ENCODE peak calls at places on chromosomes 5 and 9, in four cellular contexts. N is neural crest cell, D is AG10803, X is GM23338. R is an unnamed sample.

GRCh38 chr9:109088221-109088620 is 31.5 kb downstream of the TMEM245 start:
- DNase-seq in N (no peak), D (no peak), X (no peak), R (no peak)

GRCh38 chr9:89984214-89984613 is 379.4 kb downstream of the GADD45G start:
- DNase-seq in N (no peak), D (no peak), X (no peak), R (no peak)

GRCh38 chr5:107968465-107968864 is 297.7 kb upstream of the EFNA5 start:
- DNase-seq in N (no peak), D (peak), X (no peak), R (no peak)

GRCh38 chr9:81423589-81424326 is 265.6 kb downstream of the TLE1 start:
- DNase-seq in N (no peak), D (no peak), X (no peak), R (no peak)

GRCh38 chr5:76622973-76623596 is at the start of gene F2RL2:
- DNase-seq in N (no peak), D (peak), X (peak), R (peak)

GRCh38 chr5:67878911-67879310 is 336.6 kb upstream of the PIK3R1 start:
- DNase-seq in N (no peak), D (no peak), X (no peak), R (no peak)

GRCh38 chr5:58793888-58794287 is 211.0 kb downstream of the RAB3C start:
- DNase-seq in N (no peak), D (no peak), X (no peak), R (no peak)

GRCh38 chr9:129309906-129310305 is 131.8 kb upstream of the IER5L start:
- DNase-seq in N (no peak), D (no peak), X (no peak), R (no peak)

GRCh38 chr9:76394896-76395244 is 644 bp upstream of the RFK start:
- DNase-seq in N (no peak), D (no peak), X (peak), R (peak)

GRCh38 chr9:3825724-3826123 is 299.9 kb upstream of the RFX3 start:
- DNase-seq in N (no peak), D (no peak), X (no peak), R (no peak)

GRCh38 chr5:174972291-174972690 is 247.9 kb downstream of the MSX2 start:
- DNase-seq in N (no peak), D (no peak), X (peak), R (no peak)

GRCh38 chr5:108560581-108560980 is 178.7 kb upstream of the FBXL17 start:
- DNase-seq in N (no peak), D (peak), X (no peak), R (no peak)

GRCh38 chr9:134707731-134708671 is 66.4 kb downstream of the COL5A1 start:
- DNase-seq in N (no peak), D (no peak), X (no peak), R (no peak)

GRCh38 chr9:87615547-87616148 is 110.3 kb upstream of the CTSL start:
- DNase-seq in N (no peak), D (no peak), X (no peak), R (no peak)

DNA sequence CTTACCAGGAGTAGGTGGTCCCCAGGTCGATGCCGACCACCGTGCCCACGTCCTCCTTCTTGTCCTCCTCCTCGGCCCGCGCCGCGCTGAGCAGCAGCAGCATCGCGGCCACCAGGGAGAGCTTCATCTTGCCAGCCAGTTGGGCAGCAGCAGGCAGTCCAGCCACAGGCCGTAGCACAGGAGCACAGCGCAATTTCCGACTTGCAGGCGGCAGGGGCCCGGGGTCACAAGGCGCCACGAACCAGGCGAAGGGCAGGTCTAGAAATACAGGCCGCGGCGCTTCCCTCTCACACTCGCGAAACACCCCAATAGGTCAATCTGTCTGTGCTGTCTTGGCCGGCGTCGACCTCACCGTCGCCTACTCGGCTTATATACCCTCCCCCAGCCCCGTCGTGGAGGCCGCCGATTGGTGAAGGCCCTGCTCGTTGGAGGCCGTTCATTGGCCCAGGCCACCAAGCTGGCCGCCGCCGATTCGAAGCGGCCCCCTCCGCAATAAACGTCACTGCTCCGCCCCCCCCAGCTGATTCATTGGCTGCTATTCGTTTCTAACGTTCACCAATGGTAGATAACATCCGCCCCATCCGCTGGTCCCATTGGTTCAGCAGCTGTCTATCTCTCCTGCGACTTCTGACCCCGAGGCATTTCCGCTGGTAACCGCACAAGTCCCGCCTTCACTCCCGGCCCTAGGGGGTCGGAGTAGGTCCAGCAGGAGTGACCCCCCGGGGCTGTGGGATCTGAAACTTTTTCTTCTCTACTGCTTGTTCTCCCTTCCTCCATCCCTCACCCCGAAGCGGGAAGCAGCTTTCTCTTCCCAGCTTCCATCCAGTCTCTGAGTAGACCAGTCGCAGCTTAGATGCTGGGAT is at the start of gene HSPA5:
- DNase-seq in N (peak), D (peak), X (peak), R (peak)
- TF ChIP-seq CTCF in N (peak), D (no peak), X (no peak), R (no peak)

GRCh38 chr9:36322462-36322861 is 64.2 kb upstream of the GNE start:
- DNase-seq in N (no peak), D (no peak), X (no peak), R (no peak)

GRCh38 chr9:36319183-36319582 is 60.9 kb upstream of the GNE start:
- DNase-seq in N (no peak), D (no peak), X (no peak), R (no peak)

GRCh38 chr9:36319806-36320205 is 61.6 kb upstream of the GNE start:
- DNase-seq in N (no peak), D (peak), X (no peak), R (no peak)

GRCh38 chr9:36318212-36318802 is 60.1 kb upstream of the GNE start:
- DNase-seq in N (no peak), D (no peak), X (no peak), R (no peak)

DNA sequence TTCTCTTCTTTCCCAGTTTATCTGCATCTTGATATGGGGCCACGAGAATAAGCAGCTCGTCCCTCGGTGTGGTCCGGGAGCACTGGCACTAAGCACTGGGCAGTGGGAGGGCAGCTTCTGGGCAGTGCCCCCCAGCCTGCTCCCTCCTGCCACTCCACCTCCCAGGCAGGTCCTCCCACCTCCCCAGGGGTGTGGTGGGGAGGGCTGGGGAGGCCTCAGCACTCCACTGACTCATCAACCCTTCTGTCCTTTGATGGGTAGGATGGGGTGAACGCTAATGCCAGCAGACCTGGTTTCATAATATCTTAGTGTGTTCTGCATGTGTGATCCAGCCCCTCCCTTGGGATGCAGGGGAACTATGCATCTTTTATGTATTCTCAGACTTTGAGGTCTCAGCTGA is 62.2 kb upstream of the GNE start:
- DNase-seq in N (no peak), D (no peak), X (no peak), R (no peak)
- TF ChIP-seq CTCF in N (no peak), D (no peak), X (no peak), R (no peak)

DNA sequence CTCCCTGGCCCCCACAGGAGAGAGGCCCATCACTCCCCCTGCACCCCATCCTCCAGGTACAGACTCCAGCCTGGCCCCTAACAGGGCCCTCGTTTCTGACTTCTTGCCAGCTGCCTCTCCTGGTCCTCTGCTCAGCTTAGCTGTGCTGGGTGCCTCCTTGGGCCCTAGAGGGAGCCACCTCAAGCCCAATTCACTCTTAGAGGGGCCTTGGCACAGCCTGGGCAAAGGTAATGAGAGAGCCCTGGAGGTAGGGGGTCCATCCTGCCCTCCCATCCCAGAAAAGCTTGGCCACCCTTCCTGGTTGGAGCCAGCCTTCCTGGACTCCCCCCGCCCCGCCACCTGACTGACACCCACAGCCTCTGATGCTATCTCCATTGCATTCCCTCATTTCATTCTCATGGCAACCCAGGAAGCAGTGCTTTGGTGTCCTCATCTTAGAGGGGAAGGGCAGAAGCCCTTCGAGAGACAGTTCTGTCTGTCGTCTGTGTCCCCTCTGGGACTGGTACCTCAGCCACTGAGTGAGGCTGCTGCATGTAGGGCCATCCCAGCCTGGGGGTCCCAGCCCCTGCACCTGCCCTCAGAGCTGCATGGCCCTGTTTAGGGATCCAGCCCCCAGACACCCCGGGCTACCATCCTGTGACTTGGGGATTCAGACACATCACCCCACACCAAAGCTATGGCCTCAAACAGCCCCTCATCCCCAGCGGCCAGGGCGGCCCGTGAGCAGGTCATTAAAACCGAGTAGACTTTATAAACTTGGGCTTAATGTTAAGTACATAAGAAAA is 95.5 kb downstream of the BARX1 start:
- DNase-seq in N (no peak), D (no peak), X (peak), R (no peak)
- TF ChIP-seq CTCF in N (no peak), D (no peak), X (peak), R (no peak)

DNA sequence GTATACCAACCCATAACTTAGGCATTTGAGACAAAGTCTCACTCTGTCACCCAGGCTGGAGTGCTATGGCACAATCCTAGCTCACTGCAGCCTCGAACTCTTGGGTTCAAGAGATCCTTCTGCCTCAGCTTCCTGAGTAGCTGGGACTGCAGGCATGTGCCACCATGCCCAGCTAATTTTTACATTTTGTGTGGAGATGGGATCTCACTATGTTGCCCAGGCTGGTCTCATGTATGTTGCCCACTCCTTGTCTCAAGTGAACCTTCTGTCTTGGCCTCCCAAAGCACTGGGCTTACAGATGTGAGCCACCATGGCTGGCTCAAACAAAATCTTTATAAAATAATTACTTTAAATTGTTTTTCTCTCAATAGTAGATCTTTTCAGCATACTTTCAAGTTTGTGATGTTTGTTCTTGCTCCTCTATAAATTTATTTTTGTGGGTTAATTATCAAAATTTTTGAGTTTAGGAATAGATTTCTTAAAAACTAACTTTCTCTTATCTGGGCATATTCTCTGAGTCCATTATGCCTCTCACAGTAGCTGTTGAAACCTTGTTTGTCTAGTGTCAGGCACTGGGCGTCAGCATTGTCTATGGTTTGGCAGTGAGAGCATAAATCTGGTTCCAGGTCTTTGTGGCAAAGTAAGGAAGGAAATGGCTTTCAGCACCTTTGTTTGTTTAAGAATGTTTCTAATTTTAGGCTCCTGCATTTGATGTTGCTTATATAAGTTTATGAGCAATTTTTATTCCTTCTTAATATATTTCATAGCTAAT is 38.7 kb downstream of the NLN start:
- DNase-seq in N (no peak), D (peak), X (no peak), R (no peak)
- TF ChIP-seq CTCF in N (no peak), D (peak), X (no peak), R (no peak)

GRCh38 chr5:177228751-177229150 is 74.8 kb downstream of the RAB24 start:
- DNase-seq in N (no peak), D (no peak), X (no peak), R (no peak)
- TF ChIP-seq CTCF in N (peak), D (no peak), X (no peak), R (no peak)

DNA sequence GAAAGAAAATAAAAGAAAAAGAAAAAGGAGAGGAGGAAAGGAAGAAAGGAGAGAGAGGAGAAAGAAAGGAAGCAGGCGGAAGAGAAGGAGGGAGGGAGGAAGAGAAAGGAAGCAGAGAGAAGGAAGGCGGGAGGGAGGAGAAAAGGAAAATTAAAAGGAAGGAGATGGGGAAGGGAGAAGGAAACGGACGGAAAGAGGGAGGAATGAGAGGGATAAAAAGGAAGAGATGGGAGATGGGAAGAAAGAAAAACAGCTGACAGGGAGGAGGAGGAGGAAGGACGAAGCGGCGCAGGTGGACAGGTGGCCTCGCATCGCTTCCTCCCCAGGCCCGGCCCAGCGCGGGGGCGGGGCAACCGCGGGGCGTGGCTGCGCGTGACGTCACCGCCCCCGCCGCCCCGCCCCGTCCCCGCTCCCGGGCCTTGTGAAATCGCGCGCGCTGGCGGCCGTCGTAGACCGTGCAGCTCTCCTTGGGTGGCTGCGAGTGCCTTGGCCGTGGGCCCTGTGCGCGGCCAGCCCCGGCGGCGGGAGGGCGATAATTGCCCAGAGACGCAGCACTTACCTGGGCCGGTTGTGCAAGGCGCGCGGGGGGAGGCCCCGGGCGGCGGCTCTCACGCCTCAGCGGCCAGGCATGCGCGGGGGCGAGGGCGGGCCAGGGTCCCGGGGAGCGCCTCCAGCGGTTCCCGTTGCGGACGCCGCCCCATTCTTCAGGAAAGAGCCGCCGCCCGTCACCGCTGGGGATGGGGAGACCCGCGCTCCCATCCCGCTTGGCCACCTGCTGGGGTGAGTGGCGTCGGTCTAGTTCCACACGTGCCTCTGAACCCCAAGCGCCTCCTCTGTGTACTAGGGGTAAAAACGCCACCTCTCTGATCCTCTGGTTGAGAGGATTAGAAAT is 49.6 kb upstream of the FOXE1 start:
- DNase-seq in N (peak), D (peak), X (peak), R (peak)
- TF ChIP-seq CTCF in N (peak), D (no peak), X (no peak), R (no peak)

GRCh38 chr5:180816608-180817534 is 14.3 kb upstream of the MGAT1 start:
- DNase-seq in N (no peak), D (no peak), X (no peak), R (peak)
- TF ChIP-seq CTCF in N (no peak), D (no peak), X (no peak), R (no peak)

GRCh38 chr9:124066783-124067563 is 55.4 kb downstream of the LHX2 start:
- DNase-seq in N (no peak), D (no peak), X (no peak), R (no peak)

GRCh38 chr9:124060844-124061605 is 49.5 kb downstream of the LHX2 start:
- DNase-seq in N (no peak), D (no peak), X (no peak), R (no peak)

DNA sequence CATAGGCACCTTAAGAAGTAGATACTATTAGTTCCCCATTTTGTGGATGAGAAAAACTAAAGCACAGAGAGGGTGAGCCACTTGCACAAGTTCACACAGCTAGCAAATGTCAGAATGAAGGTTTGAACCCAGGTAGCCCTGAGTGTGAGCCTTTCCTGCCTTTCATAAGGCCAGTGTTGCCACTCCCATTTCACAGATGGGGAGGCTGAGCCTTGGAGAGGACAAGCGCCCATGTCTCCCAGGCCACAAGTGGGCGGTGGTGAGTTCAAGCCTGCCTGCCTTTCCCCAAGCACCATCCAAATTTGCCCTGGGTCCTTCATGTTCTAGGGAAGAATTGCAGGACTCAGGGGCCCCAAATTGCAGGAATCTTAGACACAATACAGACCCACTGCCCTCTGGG is 50.6 kb downstream of the LHX2 start:
- DNase-seq in N (no peak), D (no peak), X (peak), R (no peak)
- TF ChIP-seq CTCF in N (peak), D (no peak), X (peak), R (no peak)

GRCh38 chr9:5773324-5773999 is 59.5 kb downstream of the ERMP1 start:
- DNase-seq in N (no peak), D (peak), X (peak), R (no peak)
- TF ChIP-seq CTCF in N (no peak), D (no peak), X (peak), R (no peak)

DNA sequence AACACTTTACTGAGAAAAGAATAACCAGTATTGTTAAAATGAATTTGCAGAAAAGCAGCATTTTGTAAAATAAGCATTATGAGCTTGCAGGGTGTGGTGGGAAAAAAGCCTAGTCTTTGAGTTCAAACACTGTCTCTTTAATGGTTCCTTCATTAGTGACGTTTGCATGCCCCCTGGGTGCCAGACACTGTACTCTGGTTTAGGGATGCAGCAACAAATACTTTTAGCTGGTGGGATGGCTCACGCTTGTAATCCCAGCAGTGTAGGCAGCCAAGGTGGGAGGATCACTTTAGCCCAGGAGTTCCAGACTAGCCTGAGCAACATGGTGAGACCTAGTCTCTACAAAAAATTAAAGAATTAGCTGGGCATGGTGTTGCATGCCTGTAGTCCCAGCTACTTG is 62.3 kb downstream of the MAST4 start:
- DNase-seq in N (no peak), D (no peak), X (no peak), R (no peak)
- TF ChIP-seq CTCF in N (no peak), D (no peak), X (peak), R (no peak)

R was measured in nephron progenitor cell.